ENCODE peak calls at places on chromosomes 2 and 18, in eight cellular contexts. C is mesendoderm; A is naive thymus-derived CD8-positive, alpha-beta T cell; Y is stimulated activated CD4-positive, alpha-beta T cell treated with anti-CD3 and anti-CD28 coated beads, Interleukin-2, amount 100 ng/mL, for 24 hours; O is upper lobe of right lung; X is GM10248; S is A549; U is AML-193. J is an unnamed sample.

GRCh38 chr2:241410739-241411176 is 54.7 kb downstream of the FARP2 start:
- DNase-seq in C (no peak), A (no peak), Y (no peak), O (no peak), X (no peak), S (no peak), U (no peak), J (peak; percentile 55)

GRCh38 chr18:2985628-2986027 is 27.3 kb downstream of the LPIN2 start:
- DNase-seq in C (no peak), A (peak; percentile 72), Y (no peak), O (no peak), X (peak; percentile 44), S (no peak), U (peak; percentile 49), J (no peak)

GRCh38 chr2:66555511-66556324 is 120.8 kb downstream of the MEIS1 start:
- DNase-seq in C (no peak), A (no peak), Y (no peak), O (no peak), X (no peak), S (no peak), U (no peak), J (no peak)

GRCh38 chr18:55275042-55275897 is 312.7 kb downstream of the TCF4 start:
- DNase-seq in C (peak; percentile 40), A (no peak), Y (no peak), O (no peak), X (no peak), S (no peak), U (peak; percentile 3), J (no peak)

GRCh38 chr18:56475250-56475649 is 163.1 kb downstream of the TXNL1 start:
- DNase-seq in C (no peak), A (no peak), Y (no peak), O (no peak), X (no peak), S (no peak), U (no peak), J (peak; percentile 17)

GRCh38 chr2:138209009-138209408 is 244.7 kb downstream of the HNMT start:
- DNase-seq in C (no peak), A (no peak), Y (no peak), O (no peak), X (no peak), S (no peak), U (no peak), J (peak; percentile 48)

GRCh38 chr18:45050712-45051639 is 370.3 kb downstream of the SETBP1 start:
- DNase-seq in C (no peak), A (no peak), Y (no peak), O (no peak), X (no peak), S (peak; percentile 6), U (no peak), J (no peak)

GRCh38 chr2:47312504-47312875 is 90.5 kb upstream of the MSH2 start:
- DNase-seq in C (no peak), A (no peak), Y (no peak), O (no peak), X (no peak), S (no peak), U (no peak), J (no peak)

GRCh38 chr2:176121377-176122111 is 975 bp upstream of the HOXD9 start:
- DNase-seq in C (no peak), A (no peak), Y (no peak), O (no peak), X (no peak), S (no peak), U (no peak), J (no peak)

J was measured in dermis microvascular lymphatic vessel endothelial cell.